ENCODE peak calls at places on chromosomes 13 and 19, in four cellular contexts. O, V, U and L are unnamed samples.

GRCh38 chr13:43119206-43119605 is 95.8 kb downstream of the DNAJC15 start:
- DNase-seq in U (no peak), O (no peak), V (no peak), L (no peak)

GRCh38 chr13:101190337-101190736 is 226.0 kb downstream of the NALCN start:
- DNase-seq in V (no peak), O (no peak), U (no peak), L (no peak)

GRCh38 chr19:47896019-47896418 is 9.9 kb upstream of the SULT2A1 start:
- DNase-seq in U (no peak), O (no peak), V (no peak), L (no peak)

GRCh38 chr19:18389095-18389735 is 3.3 kb downstream of the GDF15 start:
- DNase-seq in V (no peak), U (no peak), O (no peak), L (no peak)

GRCh38 chr13:41520699-41521630 is 63.6 kb downstream of the RGCC start:
- DNase-seq in U (no peak), V (no peak), O (no peak), L (no peak)

GRCh38 chr13:36344886-36345437 is 1.2 kb downstream of the SPART start:
- DNase-seq in V (no peak), O (no peak), U (no peak), L (no peak)

GRCh38 chr13:45315520-45316167 is 25.3 kb downstream of the TPT1 start:
- DNase-seq in U (no peak), O (no peak), V (no peak), L (no peak)

GRCh38 chr19:48530044-48530720 is 18.5 kb upstream of the LMTK3 start:
- DNase-seq in O (no peak), V (no peak), U (no peak), L (no peak)

GRCh38 chr19:55487884-55488687 is at the start of gene SSC5D:
- DNase-seq in U (no peak), V (no peak), O (peak; percentile 56), L (no peak)

GRCh38 chr13:44698076-44698475 is 121.9 kb upstream of the TSC22D1 start:
- DNase-seq in O (no peak), V (no peak), U (no peak), L (no peak)

GRCh38 chr13:90867336-90867683 is 480.2 kb upstream of the MIR17HG start:
- DNase-seq in O (peak; percentile 70), V (peak; percentile 77), U (peak; percentile 16), L (peak; percentile 14)
- TF ChIP-seq CTCF in O (peak; percentile 75), V (peak; percentile 77), U (peak; percentile 73), L (peak; percentile 73)

GRCh38 chr13:46682015-46682414 is 114.9 kb downstream of the ESD start:
- DNase-seq in V (no peak), U (no peak), O (no peak), L (no peak)

GRCh38 chr13:46676378-46676725 is 120.6 kb downstream of the ESD start:
- DNase-seq in V (no peak), U (no peak), O (no peak), L (no peak)

GRCh38 chr13:46675016-46675415 is 121.9 kb downstream of the ESD start:
- DNase-seq in O (no peak), U (no peak), V (no peak), L (no peak)

GRCh38 chr13:46683879-46684278 is 113.1 kb downstream of the ESD start:
- DNase-seq in O (peak; percentile 31), V (no peak), U (no peak), L (no peak)

GRCh38 chr13:46679369-46680180 is 117.4 kb downstream of the ESD start:
- DNase-seq in U (no peak), V (no peak), O (peak; percentile 58), L (peak; percentile 57)
- TF ChIP-seq CTCF in U (peak; percentile 36), V (no peak), O (no peak), L (peak; percentile 33)

GRCh38 chr19:11198769-11199469 is 1.6 kb upstream of the KANK2 start:
- DNase-seq in U (no peak), V (no peak), O (no peak), L (no peak)

GRCh38 chr19:11198175-11198534 is 810 bp upstream of the KANK2 start:
- DNase-seq in U (no peak), O (no peak), V (no peak), L (no peak)

GRCh38 chr19:11196406-11197287 is 698 bp downstream of the KANK2 start:
- DNase-seq in U (no peak), O (peak; percentile 22), V (peak; percentile 56), L (no peak)

GRCh38 chr19:11195681-11196080 is 1.7 kb downstream of the KANK2 start:
- DNase-seq in U (no peak), V (no peak), O (no peak), L (no peak)

GRCh38 chr19:11197291-11198174 is at the start of gene KANK2:
- DNase-seq in O (peak; percentile 66), V (peak; percentile 82), U (no peak), L (no peak)
- TF ChIP-seq CTCF in O (no peak), V (no peak), U (no peak), L (no peak)

GRCh38 chr13:29595380-29596063 is at the start of gene SLC7A1:
- DNase-seq in U (peak; percentile 28), O (peak; percentile 88), V (peak; percentile 87), L (peak; percentile 52)
- TF ChIP-seq CTCF in U (no peak), O (peak; percentile 5), V (no peak), L (no peak)

DNA sequence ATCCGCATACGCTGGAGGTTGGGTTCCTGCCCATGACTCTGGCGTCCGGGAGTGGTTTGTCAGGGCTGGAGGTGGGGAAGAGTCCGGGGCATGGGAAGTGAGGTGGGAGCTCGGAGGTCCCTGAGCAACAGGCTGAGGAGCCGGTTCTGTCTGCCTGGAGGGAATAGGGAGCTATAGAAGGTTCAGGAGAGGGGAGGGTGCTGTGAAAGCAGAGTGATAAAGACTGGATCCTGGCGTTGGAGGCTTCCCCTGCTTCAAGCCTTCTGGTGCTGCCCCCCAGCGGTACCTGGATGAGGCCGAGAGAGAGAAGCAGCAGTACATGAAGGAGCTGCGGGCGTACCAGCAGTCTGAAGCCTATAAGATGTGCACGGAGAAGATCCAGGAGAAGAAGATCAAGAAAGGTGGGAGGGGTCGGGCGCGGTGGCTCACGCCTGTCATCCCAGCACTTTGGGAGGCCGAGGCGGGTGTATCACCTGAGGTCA is 2.6 kb downstream of the HMG20B start:
- DNase-seq in V (peak; percentile 76), U (no peak), O (peak; percentile 41), L (no peak)
- TF ChIP-seq CTCF in V (peak; percentile 37), U (peak; percentile 39), O (peak; percentile 49), L (no peak)

GRCh38 chr19:51799311-51799997 is 4.5 kb downstream of the FPR3 start:
- DNase-seq in U (peak; percentile 98), O (peak; percentile 94), V (no peak), L (peak; percentile 83)
- TF ChIP-seq CTCF in U (peak; percentile 31), O (peak; percentile 13), V (no peak), L (peak; percentile 13)

DNA sequence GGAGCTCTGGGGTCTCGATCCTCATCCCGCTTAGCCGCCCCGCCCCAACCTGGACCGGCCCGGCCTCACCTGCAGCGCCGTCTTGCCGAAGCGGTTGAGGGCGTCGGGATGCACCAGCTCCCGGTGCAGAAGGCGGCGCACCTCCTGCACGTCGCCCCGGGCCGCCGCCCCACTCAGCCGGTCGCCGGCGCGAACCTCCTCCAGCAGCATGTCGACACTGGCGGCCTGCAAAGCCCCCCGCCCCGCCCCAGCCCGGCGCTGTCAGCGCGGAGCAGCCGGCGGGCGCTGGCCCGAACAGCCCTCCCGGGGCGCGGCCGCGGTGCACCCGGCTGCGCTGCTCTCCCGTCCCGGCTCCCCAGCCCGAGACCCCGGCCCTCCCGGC is 344 bp downstream of the CDKN2D start:
- DNase-seq in V (peak; percentile 74), O (peak; percentile 22), U (no peak), L (no peak)
- TF ChIP-seq CTCF in V (no peak), O (no peak), U (no peak), L (no peak)

GRCh38 chr13:61162636-61163035 is 253.0 kb downstream of the PCDH20 start:
- DNase-seq in O (peak; percentile 29), V (no peak), U (no peak), L (no peak)
- TF ChIP-seq CTCF in O (no peak), V (no peak), U (no peak), L (no peak)

GRCh38 chr19:44587863-44588752 is 25.3 kb upstream of the IGSF23 start:
- DNase-seq in U (peak; percentile 90), O (peak; percentile 93), V (no peak), L (peak; percentile 87)
- TF ChIP-seq CTCF in U (peak; percentile 45), O (peak; percentile 33), V (no peak), L (peak; percentile 60)

GRCh38 chr13:93685900-93686299 is 459.3 kb downstream of the GPC6 start:
- DNase-seq in O (no peak), V (no peak), U (no peak), L (no peak)
- TF ChIP-seq CTCF in O (no peak), V (no peak), U (no peak), L (no peak)